ENCODE peak calls at places on chromosomes 4 and X, in four cellular contexts. W is endothelial cell of umbilical vein, U is vagina, L is IMR-90. I is an unnamed sample.

GRCh38 chr4:7310441-7310840 is 118.1 kb downstream of the SORCS2 start:
- DNase-seq in L (no peak), U (no peak), W (no peak), I (no peak)

GRCh38 chr4:126395661-126396060 is 1080.9 kb downstream of the FAT4 start:
- DNase-seq in W (no peak), L (peak), U (no peak), I (no peak)

GRCh38 chrX:108068121-108068520 is 23.2 kb downstream of the PSMD10 start:
- DNase-seq in L (no peak), W (no peak), U (no peak), I (no peak)

GRCh38 chrX:85928606-85929005 is 118.8 kb downstream of the CHM start:
- DNase-seq in L (no peak), W (peak), U (no peak), I (no peak)

GRCh38 chrX:144327515-144327914 is 443.6 kb downstream of the UBE2NL start:
- DNase-seq in W (no peak), L (no peak), U (no peak), I (no peak)

GRCh38 chrX:100673397-100673953 is 29.5 kb downstream of the SRPX2 start:
- DNase-seq in W (peak), L (peak), U (no peak), I (no peak)

GRCh38 chr4:3293410-3294391 is 880 bp downstream of the RGS12 start:
- DNase-seq in W (peak), U (peak), L (no peak), I (no peak)

GRCh38 chr4:117085185-117085701 is at the start of gene TRAM1L1:
- DNase-seq in U (no peak), L (peak), W (peak), I (peak)

GRCh38 chr4:158172558-158173258 is at the start of gene GASK1B:
- DNase-seq in W (peak), L (peak), U (no peak), I (peak)

GRCh38 chr4:184310171-184310567 is 92.5 kb upstream of the ENPP6 start:
- DNase-seq in W (peak), L (no peak), U (peak), I (no peak)

GRCh38 chr4:184934961-184935360 is 83.3 kb upstream of the HELT start:
- DNase-seq in U (peak), L (no peak), W (no peak), I (no peak)

GRCh38 chr4:139241784-139242151 is 38.3 kb downstream of the MGARP start:
- DNase-seq in U (no peak), W (no peak), L (no peak), I (no peak)

GRCh38 chr4:36013206-36013605 is 231.1 kb downstream of the ARAP2 start:
- DNase-seq in U (no peak), W (no peak), L (no peak), I (no peak)

GRCh38 chrX:32582729-32583128 is 628.6 kb downstream of the DMD start:
- DNase-seq in U (no peak), W (no peak), L (no peak), I (no peak)

GRCh38 chr4:27412617-27413016 is 552.0 kb downstream of the STIM2 start:
- DNase-seq in U (no peak), W (no peak), L (no peak), I (no peak)

GRCh38 chr4:69025191-69025998 is 70.9 kb upstream of the UGT2B7 start:
- DNase-seq in W (no peak), L (no peak), U (no peak), I (no peak)

GRCh38 chr4:1029957-1030520 is 18.6 kb downstream of the FGFRL1 start:
- DNase-seq in W (no peak), L (no peak), U (no peak), I (no peak)

GRCh38 chr4:168021666-168022065 is 70.7 kb upstream of the ANXA10 start:
- DNase-seq in L (peak), U (no peak), W (no peak), I (no peak)

GRCh38 chr4:145840162-145840768 is 98.4 kb downstream of the ZNF827 start:
- DNase-seq in U (no peak), W (peak), L (peak), I (no peak)
- TF ChIP-seq CTCF in U (no peak), W (peak), L (peak), I (peak)

GRCh38 chrX:87728024-87728423 is 210.4 kb downstream of the KLHL4 start:
- DNase-seq in W (no peak), U (no peak), L (no peak), I (no peak)
- TF ChIP-seq POLR2A in W (no peak), U (no peak), L (no peak), I (no peak)

GRCh38 chr4:21367567-21367966 is 581.0 kb downstream of the KCNIP4 start:
- DNase-seq in W (no peak), U (no peak), L (no peak), I (no peak)
- H3K27ac ChIP-seq in W (no peak), U (no peak), L (no peak), I (no peak)

DNA sequence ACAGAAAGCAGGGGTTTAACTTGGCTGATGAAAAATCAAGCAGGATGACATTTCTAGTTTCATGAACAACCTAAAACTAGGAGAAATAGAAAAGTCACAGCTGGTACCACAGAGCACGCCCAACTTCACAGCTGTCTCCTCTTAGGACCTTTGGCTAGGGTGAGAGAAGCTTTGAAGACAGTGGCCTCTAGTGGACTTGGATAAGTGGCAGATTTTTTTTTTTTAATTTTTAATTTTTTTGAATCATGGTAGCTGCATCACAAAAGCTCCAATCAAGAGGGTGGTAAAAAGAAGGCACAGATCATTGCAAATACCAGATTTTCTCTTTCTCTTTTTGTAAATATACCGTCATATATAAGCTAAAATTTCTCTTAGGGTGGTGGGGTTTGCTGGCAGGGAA is 20.2 kb upstream of the MAP3K15 start:
- DNase-seq in U (no peak), W (no peak), L (peak), I (no peak)
- TF ChIP-seq CTCF in U (no peak), W (peak), L (peak), I (peak)